ENCODE peak calls at places on chromosomes 3 and 15, in six cellular contexts. One of them, this sample, is unnamed. For H3K4me1, the result is how much of the 10 kb centered on the place peaks cover.

GRCh38 chr15:101456079-101456791 is 33.3 kb downstream of the PCSK6 start:
- DNase-seq in endothelial cell of umbilical vein: no peak
- DNase-seq in GM23248: peak
- DNase-seq in colonic mucosa: no peak
- DNase-seq in IMR-90: no peak
- DNase-seq in neural progenitor cell: no peak
- DNase-seq in this sample: no peak

GRCh38 chr3:70776081-70776480 is 463.6 kb upstream of the MDFIC2 start:
- DNase-seq in IMR-90: no peak
- DNase-seq in colonic mucosa: no peak
- DNase-seq in neural progenitor cell: no peak
- DNase-seq in GM23248: no peak
- DNase-seq in endothelial cell of umbilical vein: peak
- DNase-seq in this sample: no peak

GRCh38 chr15:36161781-36162212 is 417.6 kb upstream of the CDIN1 start:
- DNase-seq in colonic mucosa: no peak
- DNase-seq in neural progenitor cell: peak
- DNase-seq in GM23248: peak
- DNase-seq in endothelial cell of umbilical vein: no peak
- DNase-seq in IMR-90: no peak
- DNase-seq in this sample: peak

GRCh38 chr15:53625260-53625659 is 134.2 kb downstream of the WDR72 start:
- DNase-seq in neural progenitor cell: peak
- DNase-seq in IMR-90: no peak
- DNase-seq in endothelial cell of umbilical vein: no peak
- DNase-seq in GM23248: no peak
- DNase-seq in colonic mucosa: no peak
- DNase-seq in this sample: no peak

GRCh38 chr3:42829083-42829627 is 19.9 kb downstream of the ACKR2 start:
- DNase-seq in GM23248: no peak
- DNase-seq in neural progenitor cell: no peak
- DNase-seq in colonic mucosa: peak
- DNase-seq in IMR-90: no peak
- DNase-seq in endothelial cell of umbilical vein: no peak
- DNase-seq in this sample: no peak

GRCh38 chr15:38670142-38671002 is 105.8 kb upstream of the RASGRP1 start:
- DNase-seq in IMR-90: no peak
- DNase-seq in colonic mucosa: no peak
- DNase-seq in endothelial cell of umbilical vein: no peak
- DNase-seq in neural progenitor cell: no peak
- DNase-seq in GM23248: peak
- DNase-seq in this sample: no peak

GRCh38 chr3:45992133-45992729 is 3.4 kb downstream of the FYCO1 start:
- DNase-seq in GM23248: peak
- DNase-seq in colonic mucosa: no peak
- DNase-seq in neural progenitor cell: no peak
- DNase-seq in IMR-90: no peak
- DNase-seq in endothelial cell of umbilical vein: no peak
- DNase-seq in this sample: no peak

GRCh38 chr3:197331131-197331530 is 32.7 kb upstream of the DLG1 start:
- DNase-seq in neural progenitor cell: no peak
- DNase-seq in endothelial cell of umbilical vein: no peak
- DNase-seq in GM23248: peak
- DNase-seq in IMR-90: no peak
- DNase-seq in colonic mucosa: no peak
- DNase-seq in this sample: no peak

GRCh38 chr3:193780810-193781472 is 187.9 kb downstream of the OPA1 start:
- DNase-seq in endothelial cell of umbilical vein: peak
- DNase-seq in GM23248: peak
- DNase-seq in colonic mucosa: peak
- DNase-seq in neural progenitor cell: peak
- DNase-seq in IMR-90: peak
- DNase-seq in this sample: peak

GRCh38 chr15:33021806-33022389 is 172.6 kb downstream of the FMN1 start:
- DNase-seq in IMR-90: peak
- DNase-seq in GM23248: peak
- DNase-seq in endothelial cell of umbilical vein: peak
- DNase-seq in colonic mucosa: peak
- DNase-seq in neural progenitor cell: peak
- DNase-seq in this sample: peak

GRCh38 chr15:75647370-75648155 is at the start of gene SNX33:
- DNase-seq in colonic mucosa: peak
- DNase-seq in neural progenitor cell: peak
- DNase-seq in endothelial cell of umbilical vein: peak
- DNase-seq in GM23248: peak
- DNase-seq in IMR-90: peak
- DNase-seq in this sample: peak

GRCh38 chr3:186883686-186884058 is 41.2 kb downstream of the ADIPOQ start:
- DNase-seq in neural progenitor cell: no peak
- DNase-seq in endothelial cell of umbilical vein: no peak
- DNase-seq in IMR-90: no peak
- DNase-seq in colonic mucosa: no peak
- DNase-seq in GM23248: no peak
- DNase-seq in this sample: no peak

GRCh38 chr3:73746610-73747009 is 121.9 kb upstream of the PDZRN3 start:
- DNase-seq in IMR-90: no peak
- DNase-seq in endothelial cell of umbilical vein: no peak
- DNase-seq in colonic mucosa: no peak
- DNase-seq in GM23248: no peak
- DNase-seq in neural progenitor cell: no peak
- DNase-seq in this sample: no peak

GRCh38 chr3:112132088-112132487 is 960 bp downstream of the GCSAM start:
- DNase-seq in GM23248: no peak
- DNase-seq in colonic mucosa: no peak
- DNase-seq in endothelial cell of umbilical vein: no peak
- DNase-seq in IMR-90: no peak
- DNase-seq in neural progenitor cell: no peak
- DNase-seq in this sample: no peak

GRCh38 chr15:70547846-70548487 is 215.4 kb downstream of the UACA start:
- DNase-seq in endothelial cell of umbilical vein: no peak
- DNase-seq in neural progenitor cell: no peak
- DNase-seq in IMR-90: no peak
- DNase-seq in colonic mucosa: no peak
- DNase-seq in GM23248: no peak
- DNase-seq in this sample: no peak
- H3K4me1 ChIP-seq in endothelial cell of umbilical vein: under half
- H3K4me1 ChIP-seq in neural progenitor cell: under half
- H3K4me1 ChIP-seq in IMR-90: under half
- H3K4me1 ChIP-seq in colonic mucosa: under half
- H3K4me1 ChIP-seq in GM23248: under half
- H3K4me1 ChIP-seq in this sample: under half

DNA sequence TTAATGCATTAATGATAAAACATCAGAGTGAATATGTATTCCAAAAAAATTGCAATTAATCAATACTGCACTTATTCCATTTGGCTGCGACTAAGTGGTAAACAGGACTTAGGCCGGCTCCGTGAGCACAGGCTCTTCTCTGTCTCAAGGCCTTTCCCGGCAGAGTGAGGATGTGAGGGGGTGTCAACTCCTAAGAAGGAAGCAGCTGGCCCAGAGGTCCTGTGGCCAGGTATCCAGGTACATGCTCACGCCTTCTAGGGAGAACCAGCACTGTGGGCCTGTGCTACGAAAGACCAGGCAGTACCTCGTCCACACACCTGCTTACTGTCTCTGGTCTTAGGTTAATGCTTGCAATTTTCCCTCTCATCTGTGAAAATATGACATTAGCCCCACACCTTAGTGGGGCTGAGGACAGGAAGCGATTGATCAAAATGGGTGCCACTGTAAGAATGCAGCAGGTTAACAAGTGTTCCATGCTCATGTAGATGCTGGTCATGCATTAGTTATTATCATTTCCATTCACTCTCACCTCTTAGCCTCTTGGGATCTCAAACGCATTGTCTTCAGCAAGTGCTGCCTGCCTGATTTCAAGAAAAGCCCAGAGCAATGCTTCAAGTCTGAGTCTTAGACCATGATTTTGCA is 175.3 kb downstream of the ABHD5 start:
- DNase-seq in IMR-90: no peak
- DNase-seq in endothelial cell of umbilical vein: no peak
- DNase-seq in colonic mucosa: no peak
- DNase-seq in neural progenitor cell: no peak
- DNase-seq in GM23248: no peak
- DNase-seq in this sample: no peak
- H3K9ac ChIP-seq in IMR-90: no peak
- H3K9ac ChIP-seq in endothelial cell of umbilical vein: no peak
- H3K9ac ChIP-seq in colonic mucosa: no peak
- H3K9ac ChIP-seq in neural progenitor cell: no peak
- H3K9ac ChIP-seq in GM23248: no peak
- H3K9ac ChIP-seq in this sample: no peak

GRCh38 chr3:181623924-181624694 is 87.6 kb upstream of the SOX2 start:
- DNase-seq in GM23248: peak
- DNase-seq in colonic mucosa: no peak
- DNase-seq in IMR-90: no peak
- DNase-seq in endothelial cell of umbilical vein: peak
- DNase-seq in neural progenitor cell: peak
- DNase-seq in this sample: peak
- H3K4me1 ChIP-seq in GM23248: under half
- H3K4me1 ChIP-seq in colonic mucosa: under half
- H3K4me1 ChIP-seq in IMR-90: under half
- H3K4me1 ChIP-seq in endothelial cell of umbilical vein: under half
- H3K4me1 ChIP-seq in neural progenitor cell: under half
- H3K4me1 ChIP-seq in this sample: under half

DNA sequence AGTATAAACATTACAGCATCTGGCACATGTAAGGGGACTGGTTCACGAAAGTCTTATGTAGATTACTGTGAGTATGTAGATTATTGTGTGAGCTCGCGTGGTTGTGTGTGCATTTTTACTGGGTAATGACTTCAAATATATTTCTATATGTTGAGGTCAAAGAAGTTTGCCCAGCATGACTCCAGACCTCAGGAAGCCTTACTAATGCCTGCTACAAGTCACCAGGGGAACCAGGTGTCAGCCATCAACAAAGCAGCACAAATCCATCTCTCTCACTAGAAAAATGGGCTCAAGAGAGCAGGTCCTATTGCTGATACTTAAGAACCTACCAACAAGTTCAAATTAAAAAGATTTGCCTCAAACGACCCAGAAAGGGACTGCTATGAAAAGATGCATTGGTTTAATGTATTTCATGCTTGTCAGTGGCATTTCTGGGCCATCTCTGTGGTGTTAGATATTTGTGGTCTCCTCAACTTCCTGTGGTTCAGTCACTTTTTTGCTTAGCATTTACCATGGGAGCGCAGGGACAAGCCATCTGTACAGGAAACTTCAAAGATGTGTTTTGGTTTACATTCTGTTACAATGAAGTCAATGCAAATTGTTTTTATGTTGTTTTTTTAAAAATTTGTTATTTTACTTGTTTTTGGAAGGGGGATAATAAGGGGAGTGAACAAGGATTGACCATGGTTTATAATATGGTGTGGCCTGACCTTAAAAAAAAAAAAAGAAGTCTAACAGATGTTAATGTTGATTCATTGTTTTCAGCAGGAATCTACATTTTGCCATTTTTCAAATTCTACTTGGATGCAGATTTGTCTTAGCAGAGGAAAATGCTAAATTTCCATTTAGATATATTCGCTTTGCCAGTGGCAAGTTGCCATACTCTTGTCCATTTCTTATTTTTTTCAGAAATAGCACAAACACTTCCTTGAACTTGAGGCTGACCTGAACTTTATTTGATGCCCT is 172.1 kb upstream of the ADAMTS9 start:
- DNase-seq in IMR-90: peak
- DNase-seq in GM23248: peak
- DNase-seq in neural progenitor cell: no peak
- DNase-seq in colonic mucosa: no peak
- DNase-seq in endothelial cell of umbilical vein: no peak
- DNase-seq in this sample: peak
- H3K9ac ChIP-seq in IMR-90: no peak
- H3K9ac ChIP-seq in GM23248: no peak
- H3K9ac ChIP-seq in neural progenitor cell: no peak
- H3K9ac ChIP-seq in colonic mucosa: no peak
- H3K9ac ChIP-seq in endothelial cell of umbilical vein: no peak
- H3K9ac ChIP-seq in this sample: no peak